ENCODE peak calls at places on chromosomes 1 and 21, in five cellular contexts. P is activated effector memory CD4-positive, alpha-beta T cell treated with anti-CD3 and anti-CD28 coated beads, Interleukin-2, amount 50 U/mL, for 16 hours; W is dorsolateral prefrontal cortex; S is NCI-H2081; N is anterior cingulate cortex. D is an unnamed sample.

GRCh38 chr1:156233421-156234127 is 8.4 kb upstream of the BGLAP start:
- DNase-seq in P (no peak), W (no peak), S (no peak), N (no peak), D (no peak)

GRCh38 chr21:45998871-45999580 is 17.5 kb downstream of the COL6A1 start:
- DNase-seq in P (peak), W (peak), S (no peak), N (no peak), D (no peak)

GRCh38 chr21:17454315-17455027 is 58.4 kb upstream of the CXADR start:
- DNase-seq in P (peak), W (peak), S (no peak), N (peak), D (no peak)

GRCh38 chr1:226640288-226640687 is 91.7 kb downstream of the STUM start:
- DNase-seq in P (peak), W (no peak), S (peak), N (no peak), D (no peak)

GRCh38 chr21:20086508-20086907 is 911.7 kb upstream of the NCAM2 start:
- DNase-seq in P (no peak), W (no peak), S (no peak), N (no peak), D (no peak)

GRCh38 chr1:234102591-234102990 is 198.1 kb downstream of the SLC35F3 start:
- DNase-seq in P (no peak), W (peak), S (peak), N (no peak), D (no peak)

GRCh38 chr1:42319128-42319851 is 15.7 kb downstream of the FOXJ3 start:
- DNase-seq in P (no peak), W (no peak), S (no peak), N (no peak), D (peak)

GRCh38 chr1:187516874-187517273 is 688.1 kb downstream of the PLA2G4A start:
- DNase-seq in P (no peak), W (no peak), S (no peak), N (no peak), D (no peak)

GRCh38 chr1:232748910-232749368 is 56.3 kb upstream of the MAP10 start:
- DNase-seq in P (no peak), W (no peak), S (no peak), N (no peak), D (no peak)